ENCODE peak calls at places on chromosomes 13 and 19, in ten cellular contexts. T is PC-9, D is fibroblast of lung, K is GM23338, P is H1, O is A673, R is astrocyte, S is neural progenitor cell, Q is GM12878, X is GM23248. M is an unnamed sample.

GRCh38 chr19:27971071-27971470 is 1241.9 kb downstream of the UQCRFS1 start:
- DNase-seq in T (no peak), D (no peak), K (peak), P (no peak), O (peak), R (peak), S (peak), Q (no peak), X (peak), M (peak)

GRCh38 chr13:89650226-89650625 is 1697.3 kb upstream of the MIR17HG start:
- DNase-seq in T (no peak), D (no peak), K (no peak), P (no peak), O (no peak), R (no peak), S (no peak), Q (no peak), X (no peak), M (no peak)

GRCh38 chr19:14475251-14476073 is at the start of gene PTGER1:
- DNase-seq in T (peak), D (peak), K (peak), P (peak), O (peak), R (no peak), S (peak), Q (no peak), X (peak), M (peak)

GRCh38 chr19:15042003-15042402 is 7.3 kb upstream of the CASP14 start:
- DNase-seq in T (no peak), D (no peak), K (no peak), P (no peak), O (no peak), R (no peak), S (no peak), Q (no peak), X (no peak), M (no peak)

GRCh38 chr13:66577358-66577757 is 652.8 kb downstream of the PCDH9 start:
- DNase-seq in T (no peak), D (no peak), K (no peak), P (no peak), O (no peak), R (no peak), S (no peak), Q (no peak), X (no peak), M (no peak)

GRCh38 chr19:17830567-17831418 is 9.5 kb upstream of the INSL3 start:
- DNase-seq in T (peak), D (peak), K (peak), P (peak), O (peak), R (peak), S (peak), Q (no peak), X (peak), M (peak)

GRCh38 chr19:41808663-41809566 is 12.5 kb downstream of the CEACAM3 start:
- DNase-seq in T (no peak), D (no peak), K (no peak), P (no peak), O (no peak), R (no peak), S (no peak), Q (no peak), X (no peak), M (no peak)

GRCh38 chr19:33064778-33065550 is at the start of gene RHPN2:
- DNase-seq in T (peak), D (peak), K (peak), P (peak), O (peak), R (no peak), S (peak), Q (no peak), X (peak), M (peak)

GRCh38 chr13:45674908-45675307 is 27.2 kb upstream of the CBY2 start:
- DNase-seq in T (no peak), D (peak), K (peak), P (no peak), O (peak), R (peak), S (peak), Q (no peak), X (peak), M (peak)

GRCh38 chr19:42423462-42424344 is 3.5 kb downstream of the LIPE start:
- DNase-seq in T (peak), D (peak), K (peak), P (peak), O (peak), R (peak), S (peak), Q (no peak), X (peak), M (peak)

GRCh38 chr19:5152767-5153532 is 184.0 kb downstream of the KDM4B start:
- DNase-seq in T (no peak), D (no peak), K (no peak), P (no peak), O (no peak), R (no peak), S (no peak), Q (no peak), X (no peak), M (no peak)

GRCh38 chr13:80006940-80007339 is 334.0 kb downstream of the SPRY2 start:
- DNase-seq in T (no peak), D (no peak), K (no peak), P (no peak), O (no peak), R (no peak), S (no peak), Q (no peak), X (no peak), M (no peak)

GRCh38 chr13:111610077-111610476 is 289.6 kb downstream of the TEX29 start:
- DNase-seq in T (no peak), D (no peak), K (no peak), P (no peak), O (no peak), R (no peak), S (no peak), Q (no peak), X (no peak), M (no peak)

GRCh38 chr13:29849071-29849541 is 1.3 kb downstream of the UBL3 start:
- DNase-seq in T (no peak), D (peak), K (peak), P (no peak), O (peak), R (peak), S (peak), Q (no peak), X (peak), M (peak)

GRCh38 chr19:50646074-50646807 is 3.0 kb upstream of the C19orf81 start:
- DNase-seq in T (no peak), D (peak), K (no peak), P (no peak), O (peak), R (no peak), S (no peak), Q (no peak), X (peak), M (peak)

GRCh38 chr19:3276341-3276799 is 51.9 kb downstream of the CELF5 start:
- DNase-seq in T (peak), D (no peak), K (peak), P (peak), O (peak), R (no peak), S (peak), Q (no peak), X (no peak), M (peak)

GRCh38 chr19:11067356-11068113 is 21.7 kb upstream of the LDLR start:
- DNase-seq in T (no peak), D (no peak), K (no peak), P (no peak), O (no peak), R (no peak), S (no peak), Q (no peak), X (peak), M (no peak)

GRCh38 chr13:66532146-66532545 is 698.0 kb downstream of the PCDH9 start:
- DNase-seq in T (no peak), D (peak), K (no peak), P (no peak), O (no peak), R (peak), S (no peak), Q (no peak), X (no peak), M (peak)

GRCh38 chr13:50459046-50459445 is 384.4 kb downstream of the DLEU7 start:
- DNase-seq in T (no peak), D (no peak), K (no peak), P (no peak), O (no peak), R (no peak), S (no peak), Q (no peak), X (no peak), M (no peak)

GRCh38 chr13:28717170-28717569 is 1.6 kb downstream of the SLC46A3 start:
- DNase-seq in T (no peak), D (no peak), K (no peak), P (no peak), O (no peak), R (no peak), S (no peak), Q (no peak), X (no peak), M (no peak)

GRCh38 chr19:48512504-48513288 is 1.1 kb upstream of the LMTK3 start:
- DNase-seq in T (no peak), D (no peak), K (no peak), P (no peak), O (no peak), R (no peak), S (peak), Q (no peak), X (no peak), M (no peak)

DNA sequence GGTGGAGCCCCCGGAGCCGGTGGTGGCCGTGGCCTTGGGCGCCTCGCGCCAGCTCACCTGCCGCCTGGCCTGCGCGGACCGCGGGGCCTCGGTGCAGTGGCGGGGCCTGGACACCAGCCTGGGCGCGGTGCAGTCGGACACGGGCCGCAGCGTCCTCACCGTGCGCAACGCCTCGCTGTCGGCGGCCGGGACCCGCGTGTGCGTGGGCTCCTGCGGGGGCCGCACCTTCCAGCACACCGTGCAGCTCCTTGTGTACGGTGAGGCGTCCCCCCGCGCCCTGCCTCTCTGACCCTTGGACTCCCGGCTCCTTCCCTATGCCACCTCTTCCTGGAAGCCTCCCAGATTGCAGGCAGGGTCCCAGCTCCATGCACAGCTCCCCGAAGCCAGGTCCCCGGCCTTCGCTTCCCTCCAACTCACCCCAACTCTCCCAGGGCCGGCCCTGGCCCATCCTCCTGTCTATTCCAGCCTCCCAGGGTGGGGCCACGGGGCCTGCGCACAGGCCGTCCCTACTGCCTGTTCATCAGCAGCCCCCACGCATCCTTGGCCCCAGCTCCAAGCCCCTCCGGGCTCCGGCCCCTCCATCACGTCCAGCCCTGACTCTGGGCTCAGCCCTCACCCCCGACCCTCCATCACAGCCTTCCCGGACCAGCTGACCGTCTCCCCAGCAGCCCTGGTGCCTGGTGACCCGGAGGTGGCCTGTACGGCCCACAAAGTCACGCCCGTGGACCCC is 1.7 kb downstream of the MADCAM1 start:
- DNase-seq in T (no peak), D (no peak), K (peak), P (peak), O (no peak), R (no peak), S (no peak), Q (no peak), X (no peak), M (no peak)
- TF ChIP-seq EZH2 in T (no peak), D (peak), K (peak), P (peak), O (peak), R (peak), S (peak), Q (no peak), X (peak), M (no peak)

GRCh38 chr19:1284979-1285736 is 515 bp upstream of the EFNA2 start:
- DNase-seq in T (no peak), D (no peak), K (peak), P (peak), O (no peak), R (no peak), S (peak), Q (no peak), X (no peak), M (no peak)
- TF ChIP-seq EZH2 in T (no peak), D (peak), K (no peak), P (no peak), O (peak), R (peak), S (peak), Q (no peak), X (peak), M (no peak)

DNA sequence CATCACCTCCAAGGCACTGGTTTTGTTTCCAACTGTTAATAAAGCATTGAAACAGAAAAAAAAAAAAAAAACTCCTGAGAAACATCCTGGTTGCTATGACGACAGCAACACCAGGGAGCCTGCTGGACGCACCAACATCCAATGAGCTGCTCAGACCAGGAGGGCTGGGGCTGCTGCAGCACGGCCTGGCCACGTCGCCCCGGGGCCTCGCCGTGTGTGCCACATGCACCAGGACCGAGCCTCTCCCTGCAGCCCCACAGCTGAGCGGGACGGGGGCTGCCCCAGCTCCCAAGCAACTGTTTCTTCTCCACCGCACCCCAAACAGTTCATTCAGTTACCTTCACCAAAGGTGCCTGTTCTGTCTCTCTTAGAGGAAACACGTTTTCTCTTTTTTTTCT is 54.5 kb downstream of the RASA3 start:
- DNase-seq in T (no peak), D (peak), K (peak), P (no peak), O (no peak), R (peak), S (peak), Q (no peak), X (peak), M (no peak)
- TF ChIP-seq EZH2 in T (no peak), D (no peak), K (no peak), P (no peak), O (no peak), R (no peak), S (no peak), Q (no peak), X (no peak), M (no peak)

GRCh38 chr19:53960187-53960586 is 2.5 kb upstream of the CACNG8 start:
- DNase-seq in T (no peak), D (no peak), K (peak), P (peak), O (no peak), R (no peak), S (peak), Q (no peak), X (no peak), M (no peak)
- TF ChIP-seq EZH2 in T (no peak), D (no peak), K (no peak), P (no peak), O (no peak), R (no peak), S (peak), Q (no peak), X (no peak), M (no peak)

GRCh38 chr19:13024126-13024957 is 29.1 kb downstream of the NFIX start:
- DNase-seq in T (no peak), D (no peak), K (no peak), P (no peak), O (no peak), R (no peak), S (peak), Q (no peak), X (peak), M (peak)

GRCh38 chr19:13024958-13025653 is 29.8 kb downstream of the NFIX start:
- DNase-seq in T (no peak), D (no peak), K (peak), P (peak), O (no peak), R (no peak), S (peak), Q (no peak), X (peak), M (peak)

GRCh38 chr19:13022111-13022858 is 27.0 kb downstream of the NFIX start:
- DNase-seq in T (no peak), D (peak), K (no peak), P (no peak), O (no peak), R (peak), S (no peak), Q (no peak), X (peak), M (no peak)

GRCh38 chr19:13023666-13024065 is 28.4 kb downstream of the NFIX start:
- DNase-seq in T (no peak), D (peak), K (no peak), P (no peak), O (no peak), R (no peak), S (no peak), Q (no peak), X (peak), M (peak)

DNA sequence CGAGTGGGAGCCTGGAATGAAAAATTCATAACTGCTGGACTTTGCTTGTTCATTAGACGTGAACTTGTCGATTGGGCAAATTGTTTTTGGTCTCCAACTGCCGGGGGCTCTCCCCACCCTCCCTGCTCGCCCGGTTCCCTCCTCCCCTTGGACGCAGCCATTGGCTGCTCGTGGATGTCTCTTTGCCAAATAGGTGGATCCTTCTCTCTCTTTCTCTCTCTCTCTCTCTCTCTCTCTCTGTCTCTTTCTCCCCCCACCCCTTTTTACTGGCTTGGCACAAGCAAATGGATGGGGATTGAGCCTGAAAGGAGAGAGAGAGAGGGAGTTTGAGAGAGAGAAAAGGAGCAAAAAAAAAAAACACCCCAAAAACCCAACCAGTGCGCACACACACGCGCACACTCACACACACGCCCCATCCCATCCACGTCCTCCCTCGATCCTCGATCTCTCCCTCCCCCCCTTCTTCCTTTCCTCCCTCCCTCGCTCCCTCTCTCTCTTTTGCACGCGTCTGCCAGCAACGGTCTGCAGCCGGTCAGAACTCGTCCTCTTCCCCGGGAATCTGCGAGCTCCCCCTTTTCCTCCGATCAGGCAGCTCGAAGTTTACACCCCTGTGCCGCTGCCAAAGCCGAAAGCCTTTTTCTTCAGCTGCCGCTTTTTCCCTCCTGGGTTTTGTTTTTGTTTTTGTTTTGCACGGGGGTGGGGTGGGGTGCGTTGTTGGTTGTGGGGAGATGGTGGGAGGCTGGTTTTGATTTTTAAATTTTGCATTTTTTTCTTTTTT is 27.8 kb downstream of the NFIX start:
- DNase-seq in T (no peak), D (peak), K (peak), P (no peak), O (peak), R (peak), S (peak), Q (no peak), X (peak), M (peak)
- TF ChIP-seq EZH2 in T (no peak), D (no peak), K (peak), P (peak), O (no peak), R (peak), S (peak), Q (no peak), X (no peak), M (no peak)

GRCh38 chr13:33060815-33061214 is 44.6 kb downstream of the KL start:
- DNase-seq in T (no peak), D (no peak), K (no peak), P (no peak), O (no peak), R (no peak), S (no peak), Q (no peak), X (no peak), M (no peak)

GRCh38 chr13:33072282-33072681 is 56.1 kb downstream of the KL start:
- DNase-seq in T (no peak), D (no peak), K (no peak), P (no peak), O (no peak), R (no peak), S (no peak), Q (no peak), X (peak), M (no peak)

GRCh38 chr13:33069365-33069764 is 53.1 kb downstream of the KL start:
- DNase-seq in T (no peak), D (peak), K (peak), P (no peak), O (peak), R (no peak), S (no peak), Q (no peak), X (no peak), M (peak)

GRCh38 chr13:33070713-33071112 is 54.5 kb downstream of the KL start:
- DNase-seq in T (no peak), D (no peak), K (no peak), P (no peak), O (no peak), R (no peak), S (no peak), Q (no peak), X (peak), M (peak)

GRCh38 chr13:33066329-33066728 is 50.1 kb downstream of the KL start:
- DNase-seq in T (no peak), D (no peak), K (peak), P (no peak), O (no peak), R (no peak), S (no peak), Q (no peak), X (no peak), M (no peak)
- TF ChIP-seq EZH2 in T (no peak), D (no peak), K (no peak), P (no peak), O (no peak), R (no peak), S (no peak), Q (no peak), X (no peak), M (no peak)